ENCODE peak calls at places on chromosome 6, in six cellular contexts. T is PC-9; R is kidney glomerular epithelial cell; J is GM04504; U is RWPE1; V is activated CD4-positive, alpha-beta T cell treated with anti-CD3 and anti-CD28 coated beads, Interleukin-2, amount 50 U/mL, for 4 hours. S is an unnamed sample.

GRCh38 chr6:147779624-147780023 is 271.1 kb downstream of the SAMD5 start:
- DNase-seq in T (no peak), R (no peak), J (no peak), U (no peak), V (no peak), S (no peak)

GRCh38 chr6:55794136-55794812 is 81.1 kb downstream of the BMP5 start:
- DNase-seq in T (no peak), R (peak), J (peak), U (peak), V (no peak), S (no peak)

GRCh38 chr6:142671791-142672190 is 273.2 kb downstream of the HIVEP2 start:
- DNase-seq in T (no peak), R (no peak), J (no peak), U (no peak), V (no peak), S (no peak)

GRCh38 chr6:71707059-71707458 is 179.3 kb upstream of the RIMS1 start:
- DNase-seq in T (no peak), R (no peak), J (no peak), U (no peak), V (no peak), S (no peak)

GRCh38 chr6:118580585-118581419 is 32.7 kb downstream of the PLN start:
- DNase-seq in T (no peak), R (peak), J (peak), U (peak), V (no peak), S (no peak)

GRCh38 chr6:135576055-135576454 is 78.5 kb upstream of the AHI1 start:
- DNase-seq in T (no peak), R (no peak), J (peak), U (no peak), V (no peak), S (no peak)

GRCh38 chr6:21808551-21809181 is 215.1 kb downstream of the SOX4 start:
- DNase-seq in T (no peak), R (peak), J (no peak), U (no peak), V (no peak), S (no peak)

GRCh38 chr6:141685416-141685815 is 447.3 kb upstream of the GJE1 start:
- DNase-seq in T (no peak), R (no peak), J (no peak), U (no peak), V (no peak), S (no peak)

GRCh38 chr6:106161893-106162292 is 75.8 kb downstream of the PRDM1 start:
- DNase-seq in T (no peak), R (no peak), J (no peak), U (no peak), V (no peak), S (no peak)

GRCh38 chr6:136544326-136544725 is 5.9 kb downstream of the MAP7 start:
- DNase-seq in T (no peak), R (no peak), J (no peak), U (no peak), V (no peak), S (no peak)

GRCh38 chr6:139027620-139028182 is 844 bp upstream of the ABRACL start:
- DNase-seq in T (peak), R (peak), J (no peak), U (peak), V (peak), S (no peak)

GRCh38 chr6:166242888-166243287 is 65.3 kb downstream of the PRR18 start:
- DNase-seq in T (no peak), R (no peak), J (no peak), U (no peak), V (no peak), S (no peak)

GRCh38 chr6:39018103-39018502 is 30.5 kb upstream of the GLP1R start:
- DNase-seq in T (no peak), R (no peak), J (no peak), U (no peak), V (no peak), S (no peak)

GRCh38 chr6:91149914-91150674 is 563.2 kb upstream of the MAP3K7 start:
- DNase-seq in T (no peak), R (peak), J (no peak), U (no peak), V (no peak), S (no peak)

GRCh38 chr6:90650041-90650948 is 63.4 kb upstream of the MAP3K7 start:
- DNase-seq in T (no peak), R (no peak), J (no peak), U (no peak), V (no peak), S (no peak)

GRCh38 chr6:42226251-42227143 is 8.8 kb upstream of the MRPS10 start:
- DNase-seq in T (peak), R (peak), J (peak), U (peak), V (no peak), S (no peak)

GRCh38 chr6:32979720-32980487 is 11.5 kb downstream of the BRD2 start:
- DNase-seq in T (no peak), R (no peak), J (no peak), U (no peak), V (no peak), S (no peak)

GRCh38 chr6:41596807-41597206 is 41.5 kb upstream of the MDFI start:
- DNase-seq in T (no peak), R (no peak), J (no peak), U (no peak), V (no peak), S (no peak)

GRCh38 chr6:167827588-167828324 is 1.0 kb downstream of the AFDN start:
- DNase-seq in T (peak), R (peak), J (no peak), U (peak), V (no peak), S (no peak)

S was measured in left lung.